ENCODE peak calls at places on chromosome 3, in nine cellular contexts. Z, S, G, F, N, Y, T, L and Q are unnamed samples.

GRCh38 chr3:51539291-51539891 is 872 bp downstream of the RAD54L2 start:
- DNase-seq in Y (peak; percentile 86), S (peak; percentile 66), G (peak; percentile 26), L (peak; percentile 64), T (peak; percentile 19), N (no peak), Z (peak; percentile 85), F (no peak), Q (no peak)

GRCh38 chr3:42667523-42668402 is 14.3 kb downstream of the ZBTB47 start:
- DNase-seq in G (no peak), F (peak; percentile 64), S (no peak), N (no peak), T (peak; percentile 75), L (peak; percentile 63), Z (no peak), Y (no peak), Q (no peak)

GRCh38 chr3:42961633-42962032 is 17.5 kb upstream of the GASK1A start:
- DNase-seq in G (peak; percentile 26), Z (peak; percentile 56), T (peak; percentile 35), L (no peak), Y (peak; percentile 34), F (no peak), N (peak; percentile 7), S (peak; percentile 76), Q (no peak)

GRCh38 chr3:39254806-39255449 is 24.9 kb downstream of the CX3CR1 start:
- DNase-seq in S (no peak), G (no peak), T (no peak), Y (peak; percentile 77), L (no peak), Z (peak; percentile 43), F (no peak), N (no peak), Q (no peak)

GRCh38 chr3:33612641-33613040 is 105.4 kb downstream of the CLASP2 start:
- DNase-seq in Z (peak; percentile 4), N (no peak), L (no peak), T (no peak), Y (no peak), F (no peak), S (no peak), G (no peak), Q (no peak)

GRCh38 chr3:182238141-182238540 is 526.4 kb downstream of the SOX2 start:
- DNase-seq in T (no peak), G (no peak), S (peak; percentile 97), F (peak; percentile 65), N (no peak), Y (peak; percentile 86), L (no peak), Z (no peak), Q (no peak)

GRCh38 chr3:152258448-152259302 is 10.1 kb upstream of the MBNL1 start:
- DNase-seq in G (peak; percentile 67), T (no peak), S (no peak), Y (peak; percentile 98), F (peak; percentile 85), Z (peak; percentile 95), L (peak; percentile 90), N (peak; percentile 82), Q (peak; percentile 94)

GRCh38 chr3:10554236-10554611 is 48.8 kb upstream of the ATP2B2 start:
- DNase-seq in Z (no peak), F (no peak), T (no peak), N (no peak), L (no peak), G (no peak), Y (peak; percentile 22), S (no peak), Q (peak; percentile 41)

GRCh38 chr3:180749796-180750195 is 70.5 kb upstream of the CCDC39 start:
- DNase-seq in G (no peak), Y (no peak), T (no peak), L (no peak), S (no peak), F (no peak), N (no peak), Z (no peak), Q (no peak)

GRCh38 chr3:194271459-194272035 is 79.6 kb downstream of the CPN2 start:
- DNase-seq in T (no peak), Y (no peak), Z (no peak), S (no peak), G (no peak), N (no peak), F (no peak), L (no peak), Q (peak; percentile 95)
- H3K27ac ChIP-seq in T (no peak overlapping the region), Y (peak overlapping the region; percentile 58), Z (no peak overlapping the region), S (no peak overlapping the region), G (no peak overlapping the region), N (no peak overlapping the region), F (peak overlapping the region; percentile 89), L (peak overlapping the region; percentile 85), Q (peak overlapping the region; percentile 96)

DNA sequence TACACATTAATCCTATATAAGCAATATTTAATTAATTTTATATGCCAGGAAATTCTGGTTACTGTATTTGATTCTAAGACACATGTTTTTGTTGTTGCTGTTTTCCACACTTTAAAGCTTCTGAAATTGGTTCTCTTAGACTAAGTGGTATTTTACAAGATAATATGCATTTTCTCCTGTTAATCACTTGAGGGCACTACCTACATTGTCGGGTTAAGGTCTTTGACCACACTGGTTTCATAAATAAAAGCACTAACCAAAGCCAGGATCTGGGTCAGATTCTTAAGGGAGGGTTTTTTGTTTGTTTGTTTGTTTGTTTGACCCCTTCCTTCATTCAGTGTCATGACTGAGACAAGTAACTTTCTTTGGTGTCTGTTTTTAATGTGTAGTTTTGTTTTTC is 590.2 kb downstream of the RBMS3 start:
- DNase-seq in Y (no peak), T (no peak), N (no peak), G (no peak), S (no peak), Z (no peak), F (no peak), L (no peak), Q (no peak)
- TF ChIP-seq CTCF in Y (no peak), T (no peak), N (no peak), G (no peak), S (no peak), Z (no peak), F (no peak), L (no peak), Q (no peak)

DNA sequence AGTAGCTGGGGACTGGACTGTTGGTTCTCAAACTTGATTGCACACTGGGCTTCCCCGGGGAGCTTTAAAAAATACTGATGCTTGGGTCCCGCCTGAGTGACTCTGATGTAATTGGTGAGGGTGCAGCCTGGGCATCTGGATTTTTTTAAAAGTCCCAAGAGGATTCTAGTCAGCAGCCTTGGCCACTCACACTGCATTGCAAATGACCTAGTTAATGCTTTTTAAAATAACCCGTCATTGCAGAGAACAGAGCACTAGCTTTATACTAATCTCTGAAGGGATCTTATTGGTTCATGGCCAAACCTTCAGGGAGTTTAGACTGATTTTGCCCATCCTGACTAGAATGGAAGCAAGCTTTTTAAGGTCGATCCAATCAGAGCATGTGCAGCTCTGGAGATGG is 310.6 kb upstream of the PROK2 start:
- DNase-seq in L (no peak), F (no peak), Y (no peak), N (no peak), T (no peak), G (no peak), Z (no peak), S (no peak), Q (no peak)
- H3K4me3 ChIP-seq in L (no peak overlapping the region), F (no peak overlapping the region), Y (no peak overlapping the region), N (no peak overlapping the region), T (no peak overlapping the region), G (no peak overlapping the region), Z (no peak overlapping the region), S (no peak overlapping the region), Q (no peak overlapping the region)

GRCh38 chr3:49570033-49570654 is 15.9 kb downstream of the BSN start:
- DNase-seq in N (no peak), Z (no peak), G (no peak), Y (no peak), T (no peak), F (no peak), S (no peak), L (no peak), Q (no peak)
- H3K27ac ChIP-seq in N (no peak overlapping the region), Z (no peak overlapping the region), G (no peak overlapping the region), Y (no peak overlapping the region), T (no peak overlapping the region), F (no peak overlapping the region), S (no peak overlapping the region), L (no peak overlapping the region), Q (no peak overlapping the region)